ENCODE peak calls at places on chromosomes 13 and 19, in seven cellular contexts. Z is ascending aorta, O is heart left ventricle, G is H7, E is fibroblast of lung, J is cardiac fibroblast, S is psoas muscle. U is an unnamed sample.

GRCh38 chr13:26759907-26760834 is at the start of gene GPR12:
- DNase-seq in Z (no peak), O (no peak), G (peak; percentile 74), E (peak; percentile 4), J (peak; percentile 11), S (no peak), U (no peak)

GRCh38 chr13:44930907-44931676 is 58.2 kb downstream of the NUFIP1 start:
- DNase-seq in Z (no peak), O (no peak), G (no peak), E (peak; percentile 54), J (peak; percentile 34), S (peak; percentile 56), U (no peak)

GRCh38 chr19:8526345-8527062 is 12.5 kb upstream of the ZNF414 start:
- DNase-seq in Z (peak; percentile 61), O (peak; percentile 92), G (peak; percentile 97), E (peak; percentile 90), J (peak; percentile 94), S (peak; percentile 91), U (peak; percentile 94)

GRCh38 chr19:29547361-29547960 is 21.7 kb downstream of the VSTM2B start:
- DNase-seq in Z (no peak), O (no peak), G (peak; percentile 32), E (no peak), J (no peak), S (no peak), U (peak; percentile 22)

GRCh38 chr13:102856603-102857002 is 10.8 kb downstream of the ERCC5 start:
- DNase-seq in Z (no peak), O (peak; percentile 64), G (no peak), E (peak; percentile 68), J (peak; percentile 64), S (peak; percentile 77), U (no peak)

GRCh38 chr13:35953537-35954206 is 177.5 kb downstream of the DCLK1 start:
- DNase-seq in Z (no peak), O (peak; percentile 83), G (peak; percentile 75), E (peak; percentile 88), J (peak; percentile 98), S (peak; percentile 88), U (no peak)

GRCh38 chr19:5953680-5954213 is 24.2 kb downstream of the RANBP3 start:
- DNase-seq in Z (no peak), O (no peak), G (no peak), E (peak; percentile 55), J (peak; percentile 18), S (no peak), U (no peak)

GRCh38 chr19:23509686-23510450 is 114.6 kb upstream of the ZNF91 start:
- DNase-seq in Z (no peak), O (no peak), G (no peak), E (no peak), J (no peak), S (no peak), U (no peak)

GRCh38 chr13:73056054-73056962 is 2.5 kb upstream of the KLF5 start:
- DNase-seq in Z (no peak), O (no peak), G (no peak), E (peak; percentile 98), J (peak; percentile 83), S (no peak), U (no peak)

GRCh38 chr19:27745978-27746542 is 1466.9 kb downstream of the UQCRFS1 start:
- DNase-seq in Z (no peak), O (no peak), G (no peak), E (no peak), J (no peak), S (no peak), U (peak; percentile 7)

GRCh38 chr13:20803180-20803965 is 29.6 kb upstream of the EEF1AKMT1 start:
- DNase-seq in Z (no peak), O (no peak), G (no peak), E (no peak), J (no peak), S (no peak), U (no peak)

GRCh38 chr13:28611654-28612131 is 47.2 kb upstream of the POMP start:
- DNase-seq in Z (no peak), O (no peak), G (no peak), E (peak; percentile 3), J (peak; percentile 7), S (no peak), U (no peak)

GRCh38 chr13:48539550-48539949 is 6.7 kb upstream of the RCBTB2 start:
- DNase-seq in Z (no peak), O (no peak), G (no peak), E (no peak), J (peak; percentile 20), S (no peak), U (no peak)

GRCh38 chr13:101144808-101145419 is 271.4 kb downstream of the NALCN start:
- DNase-seq in Z (no peak), O (no peak), G (peak; percentile 29), E (peak; percentile 47), J (peak; percentile 79), S (no peak), U (no peak)

GRCh38 chr19:2556221-2557092 is 80.5 kb downstream of the GADD45B start:
- DNase-seq in Z (no peak), O (no peak), G (peak; percentile 50), E (no peak), J (no peak), S (no peak), U (no peak)

GRCh38 chr13:71218960-71219359 is 648.0 kb downstream of the DACH1 start:
- DNase-seq in Z (no peak), O (no peak), G (peak; percentile 14), E (no peak), J (no peak), S (no peak), U (no peak)

GRCh38 chr13:92379371-92379770 is 847.2 kb upstream of the GPC6 start:
- DNase-seq in Z (no peak), O (no peak), G (no peak), E (no peak), J (no peak), S (no peak), U (no peak)

GRCh38 chr13:90272356-90272755 is 1075.1 kb upstream of the MIR17HG start:
- DNase-seq in Z (no peak), O (no peak), G (no peak), E (peak; percentile 90), J (peak; percentile 89), S (no peak), U (no peak)

GRCh38 chr13:66992183-66992582 is 238.0 kb downstream of the PCDH9 start:
- DNase-seq in Z (no peak), O (no peak), G (no peak), E (peak; percentile 77), J (peak; percentile 61), S (no peak), U (no peak)

GRCh38 chr19:11538232-11539036 is at the start of gene CNN1:
- DNase-seq in Z (peak; percentile 75), O (peak; percentile 80), G (peak; percentile 94), E (peak; percentile 95), J (peak; percentile 60), S (peak; percentile 59), U (peak; percentile 66)

GRCh38 chr19:11539495-11540365 is 1.1 kb downstream of the CNN1 start:
- DNase-seq in Z (no peak), O (peak; percentile 63), G (peak; percentile 94), E (peak; percentile 56), J (no peak), S (no peak), U (no peak)

GRCh38 chr19:11534538-11534937 is 4.1 kb upstream of the CNN1 start:
- DNase-seq in Z (no peak), O (no peak), G (no peak), E (no peak), J (no peak), S (no peak), U (no peak)

GRCh38 chr19:11540642-11541041 is 2.0 kb downstream of the CNN1 start:
- DNase-seq in Z (no peak), O (no peak), G (peak; percentile 46), E (no peak), J (no peak), S (no peak), U (peak; percentile 73)

GRCh38 chr19:11535792-11536595 is 2.7 kb upstream of the CNN1 start:
- DNase-seq in Z (peak; percentile 78), O (peak; percentile 90), G (peak; percentile 99), E (peak; percentile 82), J (peak; percentile 92), S (peak; percentile 95), U (peak; percentile 90)
- H3K4me3 ChIP-seq in Z (peak overlapping the region; percentile 55), O (peak overlapping the region; percentile 61), G (peak overlapping the region; percentile 41), E (peak overlapping the region; percentile 37), J (peak overlapping the region; percentile 35), S (peak overlapping the region; percentile 62), U (peak overlapping the region; percentile 37)

GRCh38 chr13:114087430-114087829 is 45.0 kb downstream of the RASA3 start:
- DNase-seq in Z (no peak), O (peak; percentile 4), G (no peak), E (no peak), J (no peak), S (peak; percentile 30), U (no peak)

GRCh38 chr13:114089751-114090400 is 42.5 kb downstream of the RASA3 start:
- DNase-seq in Z (no peak), O (no peak), G (no peak), E (no peak), J (no peak), S (peak; percentile 32), U (peak; percentile 30)

GRCh38 chr13:114088234-114088633 is 44.2 kb downstream of the RASA3 start:
- DNase-seq in Z (no peak), O (no peak), G (peak; percentile 75), E (no peak), J (no peak), S (no peak), U (peak; percentile 2)

GRCh38 chr13:114089341-114089740 is 43.1 kb downstream of the RASA3 start:
- DNase-seq in Z (no peak), O (no peak), G (no peak), E (no peak), J (no peak), S (peak; percentile 42), U (no peak)

GRCh38 chr13:114088863-114089262 is 43.6 kb downstream of the RASA3 start:
- DNase-seq in Z (no peak), O (no peak), G (no peak), E (no peak), J (no peak), S (no peak), U (peak; percentile 28)
- H3K4me3 ChIP-seq in Z (no peak overlapping the region), O (no peak overlapping the region), G (no peak overlapping the region), E (no peak overlapping the region), J (no peak overlapping the region), S (no peak overlapping the region), U (no peak overlapping the region)

DNA sequence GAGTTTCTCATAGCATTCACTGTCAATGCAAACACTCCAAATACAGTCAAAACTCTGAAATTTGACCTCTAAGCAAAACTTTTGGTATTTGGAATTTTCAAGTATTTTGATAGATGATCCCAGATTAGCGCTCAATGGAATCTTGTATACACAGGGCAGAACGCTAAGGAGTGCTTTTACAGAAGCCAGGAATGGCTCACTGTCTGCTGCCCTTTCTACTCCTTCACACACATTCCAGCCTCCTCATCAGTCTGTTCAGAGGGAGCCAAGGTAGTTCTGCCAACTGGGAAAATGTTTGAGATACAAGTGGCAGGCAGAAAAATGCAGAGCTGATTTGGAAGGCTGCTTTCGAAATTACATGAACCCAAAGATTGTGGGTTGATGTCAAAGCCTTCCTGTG is 4.4 kb upstream of the STARD13 start:
- DNase-seq in Z (no peak), O (no peak), G (no peak), E (peak; percentile 83), J (no peak), S (no peak), U (no peak)
- H3K4me3 ChIP-seq in Z (no peak overlapping the region), O (no peak overlapping the region), G (no peak overlapping the region), E (no peak overlapping the region), J (no peak overlapping the region), S (no peak overlapping the region), U (no peak overlapping the region)

DNA sequence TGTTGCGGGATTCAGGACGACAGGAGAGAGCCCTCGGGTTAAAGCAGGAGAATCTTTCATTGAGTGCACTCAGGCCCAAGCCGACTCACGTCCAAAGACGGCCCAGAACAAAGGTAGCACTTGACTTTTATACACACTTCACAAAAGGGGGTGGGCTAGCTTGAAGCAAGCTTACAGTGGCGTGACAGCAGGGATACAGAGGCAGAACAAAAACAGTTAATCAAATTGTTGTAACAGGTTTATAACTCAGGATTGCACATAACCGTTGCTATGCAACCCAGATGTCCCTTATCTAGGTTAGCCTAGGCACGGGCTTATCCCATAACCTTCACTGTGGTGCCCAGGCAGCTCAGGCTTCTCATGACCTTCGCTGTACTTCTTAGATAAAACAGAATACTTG is 2.0 kb downstream of the MED25 start:
- DNase-seq in Z (no peak), O (no peak), G (no peak), E (peak; percentile 17), J (no peak), S (no peak), U (no peak)
- H3K4me3 ChIP-seq in Z (no peak overlapping the region), O (no peak overlapping the region), G (no peak overlapping the region), E (no peak overlapping the region), J (no peak overlapping the region), S (no peak overlapping the region), U (no peak overlapping the region)